ENCODE peak calls at places on chromosomes 3 and 15, in seven cellular contexts. T is BJ; P is CD8-positive, alpha-beta memory T cell; Z is ascending aorta; K is NCI-H345; F is effector CD4-positive, alpha-beta T cell; W is AG08395. H is an unnamed sample.
A peak's percentile ranks its signal among the peaks of the same experiment; 100 is the strongest.

GRCh38 chr3:132448211-132448961 is 31.1 kb downstream of the DNAJC13 start:
- DNase-seq in T (no peak), P (no peak), Z (no peak), K (no peak), F (no peak), W (peak; percentile 6), H (peak; percentile 14)

GRCh38 chr3:16647668-16648067 is 42.4 kb upstream of the DAZL start:
- DNase-seq in T (no peak), P (no peak), Z (no peak), K (no peak), F (no peak), W (no peak), H (no peak)

GRCh38 chr15:55627730-55628368 is 39.7 kb upstream of the PYGO1 start:
- DNase-seq in T (peak; percentile 75), P (no peak), Z (no peak), K (no peak), F (no peak), W (peak; percentile 73), H (peak; percentile 80)

GRCh38 chr3:193815246-193816027 is 222.4 kb downstream of the OPA1 start:
- DNase-seq in T (no peak), P (no peak), Z (no peak), K (no peak), F (no peak), W (no peak), H (no peak)

GRCh38 chr3:29385056-29385455 is 104.2 kb downstream of the RBMS3 start:
- DNase-seq in T (no peak), P (no peak), Z (no peak), K (no peak), F (no peak), W (peak; percentile 38), H (no peak)

GRCh38 chr3:134449277-134449676 is 36.5 kb downstream of the ANAPC13 start:
- DNase-seq in T (no peak), P (no peak), Z (no peak), K (peak; percentile 32), F (no peak), W (peak; percentile 45), H (no peak)

GRCh38 chr3:325495-325894 is 128.9 kb downstream of the CHL1 start:
- DNase-seq in T (no peak), P (no peak), Z (no peak), K (no peak), F (no peak), W (no peak), H (no peak)

GRCh38 chr3:126013742-126014141 is 44.8 kb downstream of the ROPN1B start:
- DNase-seq in T (no peak), P (no peak), Z (no peak), K (no peak), F (no peak), W (no peak), H (no peak)

GRCh38 chr3:138441742-138442141 is 7.3 kb downstream of the ESYT3 start:
- DNase-seq in T (no peak), P (no peak), Z (no peak), K (no peak), F (no peak), W (peak; percentile 57), H (no peak)

GRCh38 chr3:16807981-16808380 is 76.8 kb upstream of the PLCL2 start:
- DNase-seq in T (peak; percentile 9), P (no peak), Z (no peak), K (no peak), F (no peak), W (no peak), H (no peak)

GRCh38 chr15:42215854-42216829 is 8.0 kb upstream of the VPS39 start:
- DNase-seq in T (no peak), P (no peak), Z (no peak), K (no peak), F (no peak), W (no peak), H (no peak)

H was measured in hepatocyte.